ENCODE peak calls at places on chromosomes 12 and 14, in seven cellular contexts. R is astrocyte of the cerebellum, W is GM12865, Z is fibroblast of lung, C is uterus, Q is thoracic aorta, Y is foreskin fibroblast. K is an unnamed sample.

GRCh38 chr14:103084021-103084919 is at the start of gene LBHD2:
- DNase-seq in Z (peak), Y (no peak), W (no peak), C (no peak), Q (no peak), R (no peak), K (no peak)

GRCh38 chr12:14885718-14886201 is at the start of gene MGP:
- DNase-seq in Q (peak), C (peak), Z (peak), Y (no peak), W (no peak), R (peak), K (peak)

GRCh38 chr14:33377596-33378390 is 439.1 kb downstream of the NPAS3 start:
- DNase-seq in R (no peak), Z (peak), C (no peak), Y (no peak), Q (no peak), W (peak), K (peak)

GRCh38 chr12:42094277-42094676 is 50.4 kb downstream of the GXYLT1 start:
- DNase-seq in W (no peak), Q (no peak), C (no peak), Y (peak), R (no peak), Z (peak), K (peak)

GRCh38 chr12:51700887-51701286 is 109.9 kb downstream of the SCN8A start:
- DNase-seq in C (no peak), W (no peak), R (no peak), Y (no peak), Z (no peak), Q (no peak), K (no peak)

GRCh38 chr14:67735361-67735921 is 33.8 kb downstream of the RDH12 start:
- DNase-seq in C (no peak), Q (no peak), Y (no peak), R (no peak), W (no peak), Z (no peak), K (no peak)

GRCh38 chr12:53231859-53232640 is at the start of gene RARG:
- DNase-seq in W (no peak), Y (no peak), C (peak), Z (peak), R (no peak), Q (peak), K (peak)

GRCh38 chr12:94150483-94151225 is 2.3 kb downstream of the PLXNC1 start:
- DNase-seq in C (peak), W (peak), Z (no peak), R (no peak), Y (no peak), Q (no peak), K (no peak)

GRCh38 chr12:106837782-106838181 is 63.3 kb downstream of the RIC8B start:
- DNase-seq in Q (no peak), R (no peak), C (no peak), Y (no peak), Z (no peak), W (no peak), K (no peak)

GRCh38 chr12:106840217-106840616 is 65.7 kb downstream of the RIC8B start:
- DNase-seq in Y (peak), Q (no peak), Z (peak), C (peak), R (peak), W (no peak), K (peak)

GRCh38 chr12:106845910-106846309 is 71.4 kb downstream of the RIC8B start:
- DNase-seq in Z (no peak), W (no peak), R (no peak), Q (no peak), C (no peak), Y (no peak), K (no peak)

GRCh38 chr12:106839343-106839742 is 64.9 kb downstream of the RIC8B start:
- DNase-seq in R (no peak), Q (no peak), C (no peak), Y (no peak), W (no peak), Z (no peak), K (no peak)

DNA sequence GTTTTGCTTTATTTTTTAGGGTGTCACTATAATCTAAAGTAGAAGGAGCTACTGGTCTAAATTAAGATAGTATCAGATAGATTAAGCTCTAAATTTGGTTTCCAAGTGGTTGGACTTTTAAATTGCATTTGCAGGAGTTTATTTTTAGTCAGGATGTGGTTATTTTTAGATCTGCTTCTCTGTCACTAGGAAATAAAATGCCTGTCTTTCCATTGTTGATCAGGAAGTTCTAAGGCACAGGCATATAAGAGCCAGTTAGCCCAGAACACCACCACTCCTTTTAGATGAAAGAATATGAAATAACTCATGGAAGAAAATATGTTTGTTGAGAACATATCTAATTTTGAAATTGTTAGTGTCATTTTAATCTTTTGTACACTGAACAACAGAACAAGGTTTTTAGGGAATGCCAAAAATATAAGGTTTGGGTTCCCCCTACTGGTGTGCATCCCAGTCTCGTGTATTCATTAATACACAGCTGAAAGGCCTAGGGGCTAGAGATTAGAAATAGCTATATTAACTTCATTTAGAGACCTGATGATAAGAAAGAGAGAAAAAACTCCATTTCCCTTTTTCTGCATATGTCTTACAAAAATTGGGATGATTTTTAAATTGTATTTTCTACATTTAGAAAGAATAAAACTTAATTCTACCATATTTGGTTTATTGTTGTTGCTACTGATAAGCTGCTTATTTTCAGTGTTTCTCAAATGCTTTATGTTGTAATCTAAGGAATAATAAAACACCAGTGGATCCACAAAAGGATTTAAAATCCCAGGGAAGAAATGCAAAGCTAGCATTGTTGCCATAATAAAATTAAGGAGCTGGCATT is 67.2 kb downstream of the RIC8B start:
- DNase-seq in Z (peak), Q (no peak), R (peak), C (peak), Y (no peak), W (peak), K (peak)
- TF ChIP-seq CTCF in Z (peak), Q (peak), R (peak), C (peak), Y (peak), W (peak), K (peak)

DNA sequence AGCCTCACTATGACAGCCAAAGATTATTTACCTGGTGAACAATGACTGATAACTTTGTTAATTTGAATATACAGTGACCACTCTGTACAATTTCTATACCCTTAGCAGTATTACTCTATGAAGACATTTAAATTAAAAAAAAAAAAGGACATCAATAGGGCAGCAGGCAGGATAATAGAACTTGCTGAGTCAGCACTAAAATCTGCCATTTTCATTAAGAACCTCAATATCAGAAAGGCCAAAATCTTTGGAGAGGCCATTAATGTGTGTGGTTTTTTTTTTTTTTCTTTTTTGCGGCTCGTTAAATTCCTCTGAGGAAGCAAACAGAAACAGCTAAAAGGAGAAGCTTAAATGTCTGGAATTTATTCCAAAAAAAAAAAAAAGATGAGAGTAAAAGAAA is 73.7 kb downstream of the FOXN3 start:
- DNase-seq in Y (no peak), W (no peak), R (no peak), Q (no peak), Z (no peak), C (no peak), K (no peak)
- H3K4me3 ChIP-seq in Y (no peak), W (no peak), R (no peak), Q (no peak), Z (no peak), C (no peak), K (no peak)

DNA sequence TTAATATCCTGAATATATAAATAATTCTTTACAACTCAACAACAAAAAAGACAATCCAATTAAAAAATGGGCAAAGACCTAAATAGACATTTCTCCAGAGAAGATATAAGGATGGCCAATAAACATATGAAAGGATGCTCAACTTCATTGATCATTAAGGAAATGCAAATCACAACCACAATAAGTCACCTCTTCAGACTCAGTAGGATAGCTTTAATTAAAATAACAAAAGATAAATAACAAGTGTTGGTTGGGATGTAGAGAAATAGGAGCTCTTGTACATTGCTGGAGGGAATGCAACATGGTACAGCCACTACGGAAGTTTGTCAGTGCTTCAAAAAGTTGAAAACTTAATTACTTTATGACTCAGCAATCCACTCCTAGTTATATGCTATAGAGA is 129.7 kb upstream of the OVCH1 start:
- DNase-seq in Z (no peak), Y (no peak), C (no peak), R (no peak), Q (no peak), W (no peak), K (no peak)
- TF ChIP-seq CTCF in Z (no peak), Y (no peak), C (no peak), R (no peak), Q (no peak), W (no peak), K (no peak)

GRCh38 chr14:70398280-70398679 is 18.6 kb downstream of the SYNJ2BP start:
- DNase-seq in R (no peak), Q (no peak), Y (no peak), C (no peak), Z (no peak), W (no peak), K (no peak)
- H3K4me3 ChIP-seq in R (no peak), Q (no peak), Y (no peak), C (no peak), Z (no peak), W (no peak), K (no peak)

DNA sequence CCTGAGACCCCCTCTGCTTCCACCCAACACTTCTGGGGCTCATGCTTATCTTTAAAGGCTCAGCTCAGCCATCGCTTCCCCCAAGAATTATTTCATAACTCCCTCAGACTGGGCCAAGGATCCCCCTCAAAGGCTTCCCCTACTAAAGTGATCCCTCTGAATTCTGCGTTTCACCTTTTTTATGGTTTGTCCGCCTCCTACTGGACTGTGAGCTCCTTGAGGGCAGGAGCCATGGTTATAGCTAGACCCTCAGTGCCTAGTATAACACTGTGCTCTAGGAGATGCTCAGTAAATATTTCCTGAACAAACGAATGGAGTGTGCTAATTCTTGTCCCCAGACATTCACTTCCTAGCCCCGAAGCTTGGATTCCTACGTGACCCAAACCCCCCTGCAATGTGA is 20.5 kb upstream of the SRRM4 start:
- DNase-seq in Q (no peak), Y (no peak), Z (no peak), R (no peak), C (no peak), W (no peak), K (no peak)
- TF ChIP-seq CTCF in Q (no peak), Y (no peak), Z (no peak), R (no peak), C (no peak), W (no peak), K (no peak)

GRCh38 chr12:104305349-104305748 is 1.8 kb downstream of the EID3 start:
- DNase-seq in Z (no peak), Q (no peak), R (no peak), C (no peak), W (no peak), Y (no peak), K (no peak)

GRCh38 chr12:104303538-104304151 is at the start of gene EID3:
- DNase-seq in Q (peak), Y (peak), R (no peak), Z (peak), W (peak), C (peak), K (peak)

GRCh38 chr12:104306376-104306775 is 2.8 kb downstream of the EID3 start:
- DNase-seq in R (no peak), C (no peak), W (no peak), Z (no peak), Y (no peak), Q (no peak), K (no peak)

GRCh38 chr12:104306943-104307654 is 3.6 kb downstream of the EID3 start:
- DNase-seq in Z (peak), W (no peak), C (no peak), Q (no peak), R (no peak), Y (no peak), K (no peak)

DNA sequence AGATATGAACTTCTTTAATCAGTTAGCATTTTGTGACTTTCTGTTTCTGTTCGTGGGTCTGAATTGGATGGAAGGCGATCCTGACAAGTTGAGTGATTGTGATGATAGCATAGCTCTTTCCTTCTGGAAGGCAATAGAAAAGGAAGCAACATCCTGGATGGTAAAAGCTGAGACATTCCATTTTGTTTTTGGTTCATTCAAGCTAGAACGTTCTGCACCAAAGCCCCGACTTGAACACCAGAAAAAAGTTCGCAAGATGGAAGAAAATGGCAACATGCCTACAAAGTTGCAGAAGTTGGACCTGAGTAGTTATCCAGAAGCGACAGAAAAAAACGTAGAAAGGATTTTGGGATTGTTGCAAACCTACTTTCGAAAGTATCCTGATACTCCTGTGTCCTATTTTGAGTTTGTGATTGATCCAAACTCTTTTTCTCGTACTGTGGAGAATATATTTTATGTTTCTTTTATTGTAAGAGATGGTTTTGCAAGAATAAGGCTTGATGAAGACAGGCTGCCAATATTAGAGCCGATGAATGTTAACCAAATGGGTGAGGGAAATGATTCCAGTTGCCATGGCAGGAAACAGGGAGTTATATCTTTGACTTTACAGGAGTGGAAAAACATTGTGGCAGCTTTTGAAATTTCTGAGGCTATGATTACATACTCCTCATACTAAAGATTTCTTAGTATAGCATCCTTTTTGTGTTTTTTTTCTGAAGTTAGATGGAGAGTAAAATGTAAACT is 894 bp downstream of the EID3 start:
- DNase-seq in Y (no peak), C (no peak), Z (peak), Q (no peak), W (no peak), R (no peak), K (peak)
- H3K4me3 ChIP-seq in Y (peak), C (peak), Z (peak), Q (peak), W (peak), R (peak), K (peak)

GRCh38 chr12:58105225-58106119 is 164.1 kb downstream of the ATP23 start:
- DNase-seq in R (no peak), Q (no peak), C (no peak), W (no peak), Z (peak), Y (peak), K (peak)
- TF ChIP-seq CTCF in R (peak), Q (no peak), C (no peak), W (peak), Z (peak), Y (peak), K (peak)

GRCh38 chr14:75254901-75255300 is 23.7 kb upstream of the FOS start:
- DNase-seq in R (no peak), Z (no peak), C (no peak), Y (no peak), Q (no peak), W (no peak), K (no peak)
- H3K4me3 ChIP-seq in R (no peak), Z (no peak), C (no peak), Y (no peak), Q (no peak), W (no peak), K (no peak)

GRCh38 chr12:46268349-46268616 is 560 bp downstream of the SLC38A1 start:
- DNase-seq in R (no peak), Z (no peak), C (no peak), Y (no peak), Q (no peak), W (no peak), K (peak)
- TF ChIP-seq CTCF in R (no peak), Z (no peak), C (no peak), Y (no peak), Q (no peak), W (no peak), K (no peak)

DNA sequence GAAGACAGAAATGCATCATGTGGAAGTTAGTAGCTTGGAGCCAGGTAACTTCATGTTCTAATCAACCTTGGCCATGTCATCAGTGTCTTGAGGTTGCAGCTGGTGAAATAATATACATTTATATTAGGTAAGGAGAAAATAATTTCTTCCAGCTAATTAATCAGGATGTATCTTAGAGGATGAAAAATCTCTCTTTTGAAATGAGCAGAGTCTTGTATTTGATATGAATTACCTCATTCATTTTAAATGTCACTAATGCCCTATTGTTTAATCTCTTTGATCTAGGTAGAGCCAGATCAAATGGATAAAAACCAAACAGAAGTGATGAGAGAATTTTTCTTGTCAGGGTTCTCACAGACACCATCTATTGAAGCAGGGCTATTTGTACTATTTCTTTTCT is at the start of gene OR4Q2:
- DNase-seq in Z (no peak), W (no peak), R (no peak), Q (no peak), C (no peak), Y (no peak), K (no peak)
- H3K4me3 ChIP-seq in Z (no peak), W (no peak), R (no peak), Q (no peak), C (no peak), Y (no peak), K (no peak)